ENCODE peak calls at places on chromosomes 3 and 15, in nine cellular contexts. M is right lobe of liver, I is BE2C, K is pancreas, S is GM23338, H is mucosa of descending colon, C is cardiac muscle cell, E is HCT116, P is adipocyte. G is an unnamed sample.
A peak's percentile ranks its signal among the peaks of the same experiment; 100 is the strongest.

GRCh38 chr15:101156509-101157159 is 95.2 kb downstream of the CHSY1 start:
- DNase-seq in M (no peak), I (no peak), K (no peak), S (no peak), H (no peak), C (peak; percentile 20), E (no peak), P (peak; percentile 25), G (peak; percentile 45)

GRCh38 chr15:60576515-60576914 is 97.6 kb upstream of the ICE2 start:
- DNase-seq in M (no peak), I (no peak), K (no peak), S (no peak), H (no peak), C (no peak), E (no peak), P (no peak), G (no peak)

GRCh38 chr15:59329570-59330350 is 42.9 kb downstream of the MYO1E start:
- DNase-seq in M (no peak), I (no peak), K (peak; percentile 61), S (no peak), H (no peak), C (peak; percentile 91), E (peak; percentile 35), P (peak; percentile 58), G (no peak)

GRCh38 chr3:183253364-183253960 is 409 bp downstream of the B3GNT5 start:
- DNase-seq in M (peak; percentile 83), I (peak; percentile 24), K (peak; percentile 77), S (no peak), H (peak; percentile 82), C (peak; percentile 86), E (no peak), P (peak; percentile 83), G (no peak)

GRCh38 chr15:45183001-45183400 is 4.8 kb downstream of the SHF start:
- DNase-seq in M (no peak), I (no peak), K (no peak), S (no peak), H (no peak), C (no peak), E (no peak), P (no peak), G (no peak)

GRCh38 chr3:116148881-116149530 is 296.3 kb downstream of the LSAMP start:
- DNase-seq in M (no peak), I (no peak), K (no peak), S (no peak), H (no peak), C (no peak), E (no peak), P (no peak), G (no peak)

GRCh38 chr3:171741377-171741776 is 68.9 kb downstream of the PLD1 start:
- DNase-seq in M (no peak), I (no peak), K (no peak), S (no peak), H (no peak), C (no peak), E (no peak), P (no peak), G (no peak)

GRCh38 chr3:195908439-195909293 is at the start of gene TNK2:
- DNase-seq in M (no peak), I (no peak), K (no peak), S (peak; percentile 52), H (peak; percentile 70), C (no peak), E (no peak), P (peak; percentile 62), G (no peak)

GRCh38 chr3:46484911-46485696 is 12.7 kb upstream of the RTP3 start:
- DNase-seq in M (no peak), I (no peak), K (peak; percentile 94), S (no peak), H (peak; percentile 70), C (no peak), E (no peak), P (no peak), G (no peak)

GRCh38 chr3:132008841-132009638 is 25.8 kb downstream of the CPNE4 start:
- DNase-seq in M (no peak), I (peak; percentile 20), K (no peak), S (no peak), H (no peak), C (no peak), E (no peak), P (no peak), G (no peak)

GRCh38 chr3:155391104-155391503 is 97.6 kb upstream of the STRIT1 start:
- DNase-seq in M (no peak), I (no peak), K (no peak), S (no peak), H (no peak), C (peak; percentile 18), E (no peak), P (peak; percentile 93), G (no peak)

GRCh38 chr15:75235760-75236729 is 22.1 kb upstream of the GOLGA6C start:
- DNase-seq in M (no peak), I (no peak), K (peak; percentile 8), S (no peak), H (no peak), C (no peak), E (no peak), P (no peak), G (peak; percentile 67)

GRCh38 chr3:139772539-139773500 is 95.0 kb upstream of the NMNAT3 start:
- DNase-seq in M (no peak), I (no peak), K (no peak), S (no peak), H (no peak), C (peak; percentile 66), E (no peak), P (peak; percentile 78), G (no peak)

GRCh38 chr3:67509471-67510075 is 144.8 kb downstream of the SUCLG2 start:
- DNase-seq in M (no peak), I (no peak), K (no peak), S (no peak), H (no peak), C (no peak), E (no peak), P (no peak), G (no peak)

GRCh38 chr3:123745184-123745855 is 138.8 kb downstream of the MYLK start:
- DNase-seq in M (no peak), I (no peak), K (no peak), S (peak; percentile 57), H (no peak), C (peak; percentile 55), E (no peak), P (peak; percentile 62), G (no peak)

GRCh38 chr15:70096975-70097336 is 761 bp downstream of the TLE3 start:
- DNase-seq in M (no peak), I (no peak), K (no peak), S (no peak), H (no peak), C (no peak), E (no peak), P (no peak), G (no peak)

DNA sequence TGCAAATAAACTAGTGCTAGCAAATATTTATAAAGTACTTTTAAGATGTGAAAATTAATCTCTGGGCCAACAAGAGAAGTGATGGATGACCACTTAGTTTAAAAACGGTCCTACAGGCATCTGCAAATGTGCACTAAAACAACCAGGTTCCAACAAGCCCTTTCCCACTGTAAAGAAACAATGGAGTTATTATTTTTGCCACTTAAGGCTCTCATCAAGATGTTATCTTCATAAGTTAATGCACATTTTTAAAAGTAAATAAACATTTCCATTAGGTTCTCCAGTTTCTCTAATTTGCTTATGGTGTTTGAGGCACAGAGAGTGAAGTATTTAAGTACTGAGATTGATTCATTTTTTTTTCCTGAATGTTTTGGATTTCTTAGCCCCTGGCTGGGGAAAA is 20.9 kb downstream of the ABI3BP start:
- DNase-seq in M (no peak), I (no peak), K (no peak), S (no peak), H (no peak), C (no peak), E (no peak), P (no peak), G (no peak)
- H3K4me1 ChIP-seq in M (no peaks in the 10 kb centered on the region), I (peaks cover 24% of the 10 kb centered on the region), K (no peaks in the 10 kb centered on the region), S (no peaks in the 10 kb centered on the region), H (no peaks in the 10 kb centered on the region), C (no peaks in the 10 kb centered on the region), E (no peaks in the 10 kb centered on the region), P (peaks cover 25% of the 10 kb centered on the region), G (peaks cover 6% of the 10 kb centered on the region)

GRCh38 chr3:194474675-194475074 is 12.1 kb downstream of the ATP13A3 start:
- DNase-seq in M (no peak), I (no peak), K (no peak), S (no peak), H (no peak), C (no peak), E (no peak), P (peak; percentile 28), G (no peak)
- H3K4me1 ChIP-seq in M (no peaks in the 10 kb centered on the region), I (peaks cover 9% of the 10 kb centered on the region), K (peaks cover 17% of the 10 kb centered on the region), S (peaks cover 13% of the 10 kb centered on the region), H (peaks cover 15% of the 10 kb centered on the region), C (peaks cover 67% of the 10 kb centered on the region), E (no peaks in the 10 kb centered on the region), P (peaks cover 56% of the 10 kb centered on the region), G (peaks cover 21% of the 10 kb centered on the region)

GRCh38 chr3:64917914-64918313 is 230.1 kb upstream of the ADAMTS9 start:
- DNase-seq in M (no peak), I (no peak), K (no peak), S (no peak), H (no peak), C (no peak), E (no peak), P (no peak), G (no peak)
- H3K4me1 ChIP-seq in M (no peaks in the 10 kb centered on the region), I (no peaks in the 10 kb centered on the region), K (no peaks in the 10 kb centered on the region), S (peaks cover 40% of the 10 kb centered on the region), H (no peaks in the 10 kb centered on the region), C (peaks cover 34% of the 10 kb centered on the region), E (no peaks in the 10 kb centered on the region), P (peaks cover 12% of the 10 kb centered on the region), G (peaks cover 5% of the 10 kb centered on the region)

DNA sequence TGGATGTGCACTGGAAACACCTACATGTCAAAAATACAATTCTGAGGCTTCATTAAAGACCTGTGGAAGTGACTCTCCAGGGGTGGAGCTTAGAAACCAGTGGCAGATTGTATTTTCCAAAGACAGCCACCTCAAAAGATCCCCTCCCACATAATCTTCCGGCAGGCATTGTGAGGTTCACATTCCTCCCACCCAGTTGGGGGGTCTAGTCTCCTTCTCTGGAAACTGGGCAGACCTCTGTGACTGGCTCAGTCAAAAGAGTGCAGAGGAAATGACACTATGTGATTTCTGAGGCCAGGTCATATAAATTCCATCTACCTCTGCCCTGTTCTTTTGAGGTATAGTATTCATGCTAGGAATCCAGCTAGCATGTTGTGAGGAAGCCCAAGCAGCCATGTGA is 1.9 kb upstream of the CFAP92 start:
- DNase-seq in M (no peak), I (no peak), K (no peak), S (no peak), H (no peak), C (no peak), E (no peak), P (no peak), G (no peak)
- H3K4me1 ChIP-seq in M (no peaks in the 10 kb centered on the region), I (peaks cover 2% of the 10 kb centered on the region), K (no peaks in the 10 kb centered on the region), S (peaks cover 25% of the 10 kb centered on the region), H (peaks cover 17% of the 10 kb centered on the region), C (no peaks in the 10 kb centered on the region), E (peaks cover 13% of the 10 kb centered on the region), P (peaks cover 5% of the 10 kb centered on the region), G (peaks cover 5% of the 10 kb centered on the region)